ENCODE peak calls at places on chromosomes 6 and 20, in nine cellular contexts. Q, H, R, M, F, B, D, S and K are unnamed samples.

GRCh38 chr6:1144842-1145755 is 166.8 kb upstream of the FOXQ1 start:
- DNase-seq in M (no peak), S (no peak), B (no peak), Q (peak), R (no peak), D (no peak), F (peak), H (no peak), K (peak)

GRCh38 chr20:2101057-2101934 is at the start of gene STK35:
- DNase-seq in D (no peak), S (no peak), M (peak), H (peak), R (peak), F (peak), B (peak), Q (no peak), K (no peak)

GRCh38 chr6:88547768-88548167 is 381.6 kb upstream of the CNR1 start:
- DNase-seq in D (no peak), M (no peak), R (no peak), B (no peak), Q (no peak), S (no peak), H (no peak), F (no peak), K (no peak)

GRCh38 chr20:43686820-43687219 is 19.9 kb downstream of the MYBL2 start:
- DNase-seq in S (no peak), D (no peak), B (no peak), Q (no peak), M (no peak), F (no peak), H (no peak), R (no peak), K (no peak)

GRCh38 chr20:39338977-39339376 is 376.8 kb downstream of the DHX35 start:
- DNase-seq in H (no peak), R (no peak), M (no peak), D (no peak), S (no peak), F (no peak), Q (no peak), B (no peak), K (no peak)

GRCh38 chr20:48846516-48847492 is 19.0 kb upstream of the PREX1 start:
- DNase-seq in H (no peak), F (no peak), Q (no peak), D (no peak), B (no peak), S (no peak), M (no peak), R (peak), K (no peak)

GRCh38 chr20:15676815-15677214 is 896.4 kb downstream of the KIF16B start:
- DNase-seq in B (no peak), H (no peak), D (no peak), R (no peak), S (no peak), F (no peak), M (no peak), Q (no peak), K (no peak)

GRCh38 chr20:54137115-54137514 is 36.7 kb downstream of the CYP24A1 start:
- DNase-seq in S (no peak), F (no peak), Q (no peak), H (no peak), M (no peak), D (no peak), B (no peak), R (no peak), K (no peak)

GRCh38 chr6:22149081-22149480 is 147.8 kb downstream of the PRL start:
- DNase-seq in Q (no peak), H (no peak), B (no peak), F (no peak), R (peak), D (no peak), M (peak), S (no peak), K (no peak)

GRCh38 chr6:41214559-41215238 is 13.4 kb upstream of the TREML4 start:
- DNase-seq in B (no peak), Q (no peak), F (no peak), H (no peak), R (no peak), S (no peak), D (no peak), M (no peak), K (no peak)

GRCh38 chr6:45990162-45990561 is 25.5 kb downstream of the CLIC5 start:
- DNase-seq in H (no peak), S (no peak), D (no peak), Q (no peak), F (no peak), B (no peak), M (no peak), R (no peak), K (no peak)

GRCh38 chr6:56043076-56043475 is 167.7 kb upstream of the BMP5 start:
- DNase-seq in F (no peak), H (no peak), M (no peak), R (no peak), B (no peak), Q (no peak), S (no peak), D (no peak), K (no peak)

GRCh38 chr6:112252571-112253504 is 1.5 kb downstream of the LAMA4 start:
- DNase-seq in H (no peak), Q (peak), F (no peak), D (no peak), R (no peak), S (no peak), B (no peak), M (no peak), K (peak)

GRCh38 chr6:3247255-3248146 is 11.2 kb upstream of the PSMG4 start:
- DNase-seq in S (no peak), Q (peak), D (no peak), H (no peak), M (no peak), R (peak), B (peak), F (peak), K (peak)

GRCh38 chr6:46254331-46254730 is 83.6 kb upstream of the ENPP5 start:
- DNase-seq in S (no peak), R (no peak), M (no peak), B (no peak), H (no peak), F (no peak), D (no peak), Q (no peak), K (no peak)

GRCh38 chr20:25389858-25390537 is 637 bp downstream of the ABHD12 start:
- DNase-seq in Q (no peak), D (peak), M (peak), B (peak), H (peak), F (no peak), S (peak), R (peak), K (no peak)

GRCh38 chr20:38127920-38128528 is 37.0 kb downstream of the TGM2 start:
- DNase-seq in B (peak), Q (no peak), M (no peak), H (no peak), S (no peak), F (no peak), R (no peak), D (no peak), K (no peak)

GRCh38 chr6:28648035-28648877 is 122.6 kb downstream of the GPX5 start:
- DNase-seq in F (peak), S (peak), R (peak), D (no peak), B (peak), Q (peak), M (peak), H (peak), K (peak)

GRCh38 chr6:116616757-116617093 is 446 bp downstream of the RSPH4A start:
- DNase-seq in D (peak), B (peak), S (no peak), F (no peak), M (no peak), Q (no peak), H (no peak), R (peak), K (no peak)

GRCh38 chr20:34180460-34181108 is 60.6 kb upstream of the ASIP start:
- DNase-seq in R (peak), D (no peak), M (no peak), F (no peak), S (no peak), Q (no peak), B (no peak), H (no peak), K (peak)

GRCh38 chr6:73290435-73290834 is 27.4 kb upstream of the KHDC1 start:
- DNase-seq in R (no peak), S (no peak), D (no peak), B (no peak), Q (no peak), M (no peak), H (no peak), F (peak), K (no peak)

GRCh38 chr6:26571592-26572296 is 25.0 kb upstream of the ABT1 start:
- DNase-seq in R (peak), M (peak), D (peak), S (peak), H (peak), F (peak), B (peak), Q (peak), K (peak)

GRCh38 chr6:148144917-148145521 is 197.6 kb upstream of the SASH1 start:
- DNase-seq in M (peak), B (peak), R (peak), D (peak), F (peak), Q (peak), S (peak), H (peak), K (peak)

GRCh38 chr6:136647363-136647763 is 97.1 kb upstream of the MAP7 start:
- DNase-seq in D (peak), B (peak), Q (peak), H (no peak), S (no peak), R (no peak), M (no peak), F (peak), K (peak)

GRCh38 chr6:168163096-168163731 is 84.2 kb upstream of the FRMD1 start:
- DNase-seq in F (peak), H (no peak), Q (no peak), S (no peak), D (no peak), R (no peak), B (peak), M (no peak), K (no peak)

GRCh38 chr6:144585217-144585814 is 300.2 kb downstream of the UTRN start:
- DNase-seq in B (no peak), D (peak), S (peak), M (peak), H (no peak), R (peak), F (peak), Q (peak), K (peak)

GRCh38 chr6:81861281-81861680 is 108.8 kb upstream of the TENT5A start:
- DNase-seq in D (no peak), F (no peak), B (no peak), H (no peak), S (no peak), M (no peak), Q (no peak), R (no peak), K (peak)

GRCh38 chr20:1588166-1588868 is 30.8 kb upstream of the SIRPD start:
- DNase-seq in R (no peak), F (no peak), M (no peak), H (no peak), D (no peak), S (no peak), Q (no peak), B (no peak), K (no peak)

GRCh38 chr6:126672654-126673053 is 332.7 kb downstream of the CENPW start:
- DNase-seq in M (no peak), H (no peak), R (no peak), B (no peak), Q (peak), D (no peak), S (no peak), F (no peak), K (peak)

GRCh38 chr6:64681416-64682160 is 1025.4 kb downstream of the EYS start:
- DNase-seq in D (no peak), R (no peak), Q (no peak), S (no peak), F (no peak), B (no peak), M (no peak), H (no peak), K (no peak)

GRCh38 chr20:33518071-33518470 is 28.2 kb downstream of the CBFA2T2 start:
- DNase-seq in Q (peak), S (no peak), M (no peak), R (no peak), H (no peak), F (peak), D (no peak), B (no peak), K (peak)

GRCh38 chr6:89194559-89194958 is 22.6 kb downstream of the GABRR1 start:
- DNase-seq in Q (no peak), F (no peak), R (no peak), B (no peak), M (no peak), S (no peak), H (no peak), D (no peak), K (no peak)

GRCh38 chr6:151665329-151665728 is 142.2 kb upstream of the ESR1 start:
- DNase-seq in B (no peak), F (no peak), R (no peak), D (no peak), Q (no peak), S (no peak), M (no peak), H (no peak), K (no peak)

GRCh38 chr20:22890605-22891300 is 144.4 kb upstream of the SSTR4 start:
- DNase-seq in Q (no peak), F (no peak), B (no peak), R (no peak), S (no peak), D (no peak), M (no peak), H (no peak), K (no peak)

GRCh38 chr20:45318386-45318939 is 10.4 kb upstream of the MATN4 start:
- DNase-seq in D (no peak), Q (no peak), S (no peak), R (no peak), H (no peak), M (no peak), F (no peak), B (no peak), K (no peak)

GRCh38 chr20:6651016-6651415 is 116.5 kb upstream of the BMP2 start:
- DNase-seq in Q (peak), S (no peak), R (no peak), B (peak), D (no peak), H (no peak), F (peak), M (no peak), K (peak)